ENCODE peak calls at places on chromosome 2, in eight cellular contexts. Z, K, L, Q, J, C, E and M are unnamed samples.

GRCh38 chr2:241797441-241798080 is 11.4 kb upstream of the NEU4 start:
- DNase-seq in Z (no peak), K (no peak), L (no peak), Q (no peak), J (no peak), C (no peak), E (peak), M (no peak)

GRCh38 chr2:48364100-48364499 is 165.9 kb upstream of the STON1 start:
- DNase-seq in Z (no peak), K (no peak), L (no peak), Q (no peak), J (no peak), C (no peak), E (no peak), M (no peak)

GRCh38 chr2:61178603-61179545 is 16.9 kb downstream of the C2orf74 start:
- DNase-seq in Z (no peak), K (no peak), L (no peak), Q (no peak), J (no peak), C (peak), E (peak), M (no peak)

GRCh38 chr2:210474776-210475175 is 1.8 kb downstream of the LANCL1 start:
- DNase-seq in Z (no peak), K (no peak), L (no peak), Q (no peak), J (no peak), C (no peak), E (no peak), M (no peak)

GRCh38 chr2:127486247-127486912 is 39.9 kb downstream of the IWS1 start:
- DNase-seq in Z (no peak), K (no peak), L (no peak), Q (no peak), J (no peak), C (no peak), E (no peak), M (no peak)

GRCh38 chr2:64137567-64137966 is 6.7 kb downstream of the PELI1 start:
- DNase-seq in Z (no peak), K (no peak), L (no peak), Q (no peak), J (no peak), C (no peak), E (no peak), M (no peak)

GRCh38 chr2:18230668-18231067 is 329.8 kb downstream of the RDH14 start:
- DNase-seq in Z (no peak), K (no peak), L (no peak), Q (no peak), J (no peak), C (no peak), E (no peak), M (no peak)

GRCh38 chr2:199602271-199602895 is 144.6 kb upstream of the SATB2 start:
- DNase-seq in Z (no peak), K (peak), L (no peak), Q (no peak), J (no peak), C (no peak), E (no peak), M (no peak)

GRCh38 chr2:129181433-129181832 is 798.0 kb upstream of the RAB6C start:
- DNase-seq in Z (no peak), K (no peak), L (no peak), Q (no peak), J (no peak), C (no peak), E (no peak), M (no peak)

GRCh38 chr2:3754280-3754679 is 50.9 kb downstream of the DCDC2C start:
- DNase-seq in Z (no peak), K (no peak), L (no peak), Q (no peak), J (no peak), C (no peak), E (no peak), M (no peak)

GRCh38 chr2:200428961-200429665 is 80.8 kb downstream of the KCTD18 start:
- DNase-seq in Z (no peak), K (no peak), L (no peak), Q (no peak), J (no peak), C (no peak), E (no peak), M (no peak)

GRCh38 chr2:229815342-229815741 is 101.0 kb upstream of the DNER start:
- DNase-seq in Z (no peak), K (no peak), L (no peak), Q (no peak), J (no peak), C (no peak), E (no peak), M (no peak)

GRCh38 chr2:169047253-169048250 is 16.4 kb upstream of the ABCB11 start:
- DNase-seq in Z (no peak), K (no peak), L (no peak), Q (no peak), J (no peak), C (no peak), E (no peak), M (no peak)